ENCODE peak calls at places on chromosomes 12 and 14, in six cellular contexts. G is uterus, M is adrenal gland, W is HCT116, I is ovary, P is suprapubic skin. Z is an unnamed sample. For H3K27me3, the result is how much of the 10 kb centered on the place peaks cover.

GRCh38 chr12:117134721-117135120 is 35.5 kb upstream of the TESC start:
- DNase-seq in G (no peak), M (no peak), W (no peak), I (no peak), P (no peak), Z (no peak)

GRCh38 chr12:106416273-106416672 is 58.7 kb downstream of the POLR3B start:
- DNase-seq in G (no peak), M (no peak), W (no peak), I (no peak), P (no peak), Z (no peak)

GRCh38 chr14:103141117-103141796 is 18.0 kb downstream of the TNFAIP2 start:
- DNase-seq in G (no peak), M (peak), W (peak), I (peak), P (no peak), Z (no peak)

GRCh38 chr12:27521066-27521465 is 2.9 kb upstream of the PPFIBP1 start:
- DNase-seq in G (peak), M (no peak), W (no peak), I (peak), P (no peak), Z (no peak)

GRCh38 chr14:106690333-106690891 is 1164.0 kb downstream of the TMEM121 start:
- DNase-seq in G (no peak), M (no peak), W (no peak), I (no peak), P (no peak), Z (no peak)

GRCh38 chr12:334114-334513 is 55.0 kb downstream of the KDM5A start:
- DNase-seq in G (no peak), M (no peak), W (no peak), I (no peak), P (no peak), Z (no peak)

GRCh38 chr12:71562681-71563595 is 100.7 kb downstream of the ZFC3H1 start:
- DNase-seq in G (no peak), M (peak), W (no peak), I (no peak), P (no peak), Z (no peak)

GRCh38 chr12:113440947-113441782 is 19.0 kb downstream of the SDSL start:
- DNase-seq in G (no peak), M (no peak), W (no peak), I (no peak), P (no peak), Z (no peak)

GRCh38 chr12:130053641-130054040 is 108.6 kb upstream of the FZD10 start:
- DNase-seq in G (no peak), M (no peak), W (no peak), I (no peak), P (no peak), Z (no peak)

GRCh38 chr14:69475194-69475818 is 9.2 kb upstream of the PLEKHD1 start:
- DNase-seq in G (no peak), M (no peak), W (no peak), I (no peak), P (no peak), Z (no peak)

GRCh38 chr12:227286-227915 is 13.4 kb upstream of the SLC6A12 start:
- DNase-seq in G (no peak), M (peak), W (no peak), I (no peak), P (no peak), Z (no peak)

GRCh38 chr12:11540156-11540555 is 109.3 kb upstream of the ETV6 start:
- DNase-seq in G (no peak), M (no peak), W (no peak), I (no peak), P (no peak), Z (no peak)

GRCh38 chr14:75252254-75252837 is 26.3 kb upstream of the FOS start:
- DNase-seq in G (no peak), M (no peak), W (no peak), I (no peak), P (no peak), Z (no peak)

GRCh38 chr12:61095131-61095530 is 1165.1 kb upstream of the USP15 start:
- DNase-seq in G (no peak), M (no peak), W (no peak), I (no peak), P (no peak), Z (no peak)

GRCh38 chr14:64279719-64280668 is 14.2 kb downstream of the ESR2 start:
- DNase-seq in G (peak), M (no peak), W (no peak), I (no peak), P (no peak), Z (no peak)

GRCh38 chr12:32502693-32503510 is 103.5 kb downstream of the FGD4 start:
- DNase-seq in G (peak), M (peak), W (no peak), I (no peak), P (no peak), Z (peak)

GRCh38 chr14:87102979-87103378 is 890.0 kb downstream of the GALC start:
- DNase-seq in G (no peak), M (no peak), W (no peak), I (no peak), P (no peak), Z (no peak)

GRCh38 chr14:60945984-60946383 is 34.9 kb downstream of the TRMT5 start:
- DNase-seq in G (no peak), M (no peak), W (no peak), I (no peak), P (no peak), Z (no peak)

GRCh38 chr12:25728196-25728595 is 175.1 kb upstream of the LMNTD1 start:
- DNase-seq in G (no peak), M (no peak), W (no peak), I (no peak), P (no peak), Z (no peak)

GRCh38 chr12:111312708-111313107 is 56.2 kb downstream of the PHETA1 start:
- DNase-seq in G (no peak), M (no peak), W (no peak), I (no peak), P (no peak), Z (no peak)

GRCh38 chr14:62015945-62016344 is 253.7 kb downstream of the SNAPC1 start:
- DNase-seq in G (no peak), M (no peak), W (no peak), I (no peak), P (no peak), Z (no peak)

GRCh38 chr14:104209985-104210520 is 71.7 kb downstream of the KIF26A start:
- DNase-seq in G (no peak), M (no peak), W (no peak), I (no peak), P (no peak), Z (no peak)

GRCh38 chr14:90355540-90356518 is 24.1 kb upstream of the NRDE2 start:
- DNase-seq in G (no peak), M (no peak), W (no peak), I (no peak), P (no peak), Z (no peak)

GRCh38 chr12:48630346-48630745 is 51.7 kb downstream of the KANSL2 start:
- DNase-seq in G (no peak), M (no peak), W (no peak), I (no peak), P (no peak), Z (no peak)

GRCh38 chr12:52487211-52487610 is 5.8 kb downstream of the KRT6A start:
- DNase-seq in G (no peak), M (no peak), W (no peak), I (no peak), P (no peak), Z (no peak)

GRCh38 chr14:75070383-75070782 is 942 bp downstream of the ZC2HC1C start:
- DNase-seq in G (peak), M (no peak), W (no peak), I (peak), P (peak), Z (peak)

GRCh38 chr14:102554835-102555819 is 37.3 kb upstream of the RCOR1 start:
- DNase-seq in G (no peak), M (peak), W (no peak), I (no peak), P (no peak), Z (no peak)

GRCh38 chr12:55679691-55680090 is 28.0 kb downstream of the ITGA7 start:
- DNase-seq in G (no peak), M (no peak), W (no peak), I (no peak), P (no peak), Z (no peak)

GRCh38 chr12:55683676-55684075 is 24.0 kb downstream of the ITGA7 start:
- DNase-seq in G (no peak), M (no peak), W (no peak), I (no peak), P (no peak), Z (no peak)

GRCh38 chr12:55684761-55685370 is 22.8 kb downstream of the ITGA7 start:
- DNase-seq in G (no peak), M (no peak), W (no peak), I (no peak), P (no peak), Z (no peak)

GRCh38 chr12:55682087-55682796 is 25.5 kb downstream of the ITGA7 start:
- DNase-seq in G (no peak), M (no peak), W (no peak), I (no peak), P (no peak), Z (no peak)

DNA sequence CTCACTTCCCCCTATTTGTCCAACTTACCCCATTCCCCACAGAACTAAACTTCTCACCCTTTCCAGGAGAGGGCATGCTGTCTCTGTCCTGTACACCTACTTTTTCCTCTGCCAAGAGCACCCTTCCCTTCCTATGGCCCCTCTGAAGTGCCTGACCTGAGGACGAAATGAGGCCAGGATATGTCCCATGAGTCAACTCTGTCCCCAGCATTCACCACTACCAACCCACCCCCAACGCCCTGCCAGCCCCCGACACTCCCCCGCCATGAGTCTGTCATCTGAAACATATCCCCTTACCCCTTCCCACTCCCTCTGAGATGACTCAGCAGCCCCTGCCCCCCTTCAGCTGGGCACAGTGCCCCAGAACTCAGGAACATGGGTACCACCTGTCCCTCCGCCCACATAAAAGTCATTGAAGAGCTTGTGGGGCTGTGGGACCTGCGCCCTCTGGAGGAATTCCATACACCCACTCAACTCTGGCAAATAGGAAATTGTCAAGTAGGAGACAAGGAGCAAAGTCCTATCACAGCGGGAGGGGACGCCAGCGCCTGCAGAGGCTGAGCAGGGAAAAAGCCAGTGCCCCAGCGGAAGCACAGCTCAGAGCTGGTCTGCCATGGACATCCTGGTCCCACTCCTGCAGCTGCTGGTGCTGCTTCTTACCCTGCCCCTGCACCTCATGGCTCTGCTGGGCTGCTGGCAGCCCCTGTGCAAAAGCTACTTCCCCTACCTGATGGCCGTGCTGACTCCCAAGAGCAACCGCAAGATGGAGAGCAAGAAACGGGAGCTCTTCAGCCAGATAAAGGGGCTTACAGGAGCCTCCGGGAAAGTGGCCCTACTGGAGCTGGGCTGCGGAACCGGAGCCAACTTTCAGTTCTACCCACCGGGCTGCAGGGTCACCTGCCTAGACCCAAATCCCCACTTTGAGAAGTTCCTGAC is 26.3 kb downstream of the ITGA7 start:
- DNase-seq in G (no peak), M (peak), W (peak), I (no peak), P (no peak), Z (no peak)
- TF ChIP-seq CTCF in G (peak), M (no peak), W (peak), I (no peak), P (no peak), Z (no peak)

GRCh38 chr12:12813120-12814101 is at the start of gene DDX47:
- DNase-seq in G (peak), M (peak), W (peak), I (peak), P (peak), Z (peak)
- TF ChIP-seq POLR2A in G (peak), M (no peak), W (peak), I (peak), P (no peak), Z (peak)

DNA sequence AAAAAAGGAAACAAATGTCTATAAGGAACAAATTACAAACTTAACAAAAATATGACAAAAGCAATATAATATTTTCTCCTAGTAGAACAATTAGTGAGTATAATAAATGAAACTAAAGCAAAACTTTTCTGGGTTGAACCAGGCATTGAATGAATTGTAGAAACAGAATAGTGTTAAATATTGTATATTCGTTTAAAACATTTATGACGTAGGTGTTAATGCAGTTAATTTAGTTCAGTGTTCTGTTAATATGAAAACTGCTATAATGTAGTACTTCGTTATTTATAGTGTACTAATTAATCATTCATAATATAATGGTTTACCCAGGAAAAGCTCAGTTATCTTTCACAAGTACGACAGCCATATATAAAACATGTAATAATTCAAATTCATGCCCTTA is 23.7 kb downstream of the NKX2-1 start:
- DNase-seq in G (no peak), M (no peak), W (no peak), I (no peak), P (no peak), Z (no peak)
- H3K27me3 ChIP-seq in G (under half), M (under half), W (half or more), I (under half), P (half or more), Z (under half)

GRCh38 chr12:47397664-47398281 is 308.1 kb downstream of the RPAP3 start:
- DNase-seq in G (no peak), M (peak), W (peak), I (no peak), P (no peak), Z (no peak)
- TF ChIP-seq CTCF in G (peak), M (peak), W (peak), I (no peak), P (no peak), Z (peak)

DNA sequence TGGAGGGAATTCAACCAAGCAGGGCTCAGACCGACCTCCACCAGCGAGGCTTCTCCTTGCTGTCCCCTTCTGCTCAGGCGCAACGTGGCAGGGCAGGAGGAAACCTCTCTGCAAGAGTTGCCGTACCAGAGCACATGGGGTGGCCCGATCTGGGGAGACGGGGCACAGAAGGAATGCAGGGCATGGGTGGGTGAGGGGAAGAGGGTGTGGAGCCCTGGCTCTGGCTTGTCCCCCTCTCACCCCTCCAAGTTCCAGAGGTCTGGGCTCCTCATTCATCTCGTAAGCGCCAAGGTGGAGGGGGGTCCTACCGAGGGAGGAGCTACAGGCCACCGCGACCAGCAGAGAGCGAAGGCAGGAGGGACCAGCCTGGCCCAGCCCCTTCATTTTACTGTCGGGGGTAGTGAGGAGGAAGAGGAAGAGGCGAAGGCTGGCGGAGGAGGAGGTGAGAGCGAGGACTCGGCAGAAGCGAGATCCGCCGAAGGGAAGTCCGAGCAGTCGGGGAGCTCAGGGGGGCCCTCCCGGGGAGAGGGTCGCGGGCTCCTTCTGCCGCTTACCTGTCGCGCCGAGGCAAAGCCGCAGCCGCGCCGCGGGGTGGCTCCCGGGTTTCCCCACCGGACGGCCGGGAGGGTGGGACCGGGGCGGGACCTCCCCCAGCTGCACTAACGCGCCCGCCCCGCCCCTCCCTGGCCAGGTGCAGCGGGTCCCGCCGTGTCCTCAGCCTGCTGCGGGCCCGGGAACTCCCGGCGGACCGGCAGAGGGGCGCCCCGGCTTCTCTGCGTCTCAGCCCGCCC is at the start of gene GALNT6:
- DNase-seq in G (no peak), M (peak), W (no peak), I (no peak), P (no peak), Z (no peak)
- TF ChIP-seq POLR2A in G (no peak), M (no peak), W (no peak), I (no peak), P (no peak), Z (no peak)

GRCh38 chr12:54134850-54135249 is 53.9 kb downstream of the SMUG1 start:
- DNase-seq in G (no peak), M (no peak), W (no peak), I (no peak), P (no peak), Z (no peak)

GRCh38 chr12:54135621-54136027 is 53.2 kb downstream of the SMUG1 start:
- DNase-seq in G (no peak), M (no peak), W (no peak), I (no peak), P (no peak), Z (no peak)

GRCh38 chr12:54134395-54134794 is 54.4 kb downstream of the SMUG1 start:
- DNase-seq in G (no peak), M (no peak), W (no peak), I (no peak), P (no peak), Z (no peak)

GRCh38 chr12:54132979-54133378 is 55.8 kb downstream of the SMUG1 start:
- DNase-seq in G (no peak), M (no peak), W (no peak), I (no peak), P (no peak), Z (no peak)

GRCh38 chr12:54133663-54134375 is 55.0 kb downstream of the SMUG1 start:
- DNase-seq in G (no peak), M (no peak), W (no peak), I (no peak), P (no peak), Z (no peak)
- H3K27me3 ChIP-seq in G (under half), M (under half), W (under half), I (under half), P (under half), Z (under half)